ENCODE peak calls at places on chromosome 7, in four cellular contexts. One of them, this sample, is unnamed.

GRCh38 chr7:108308913-108309312 is 147.3 kb downstream of the NRCAM start:
- DNase-seq in astrocyte of the cerebellum: peak
- DNase-seq in type B pancreatic cell: no peak
- DNase-seq in endothelial cell of umbilical vein: peak
- DNase-seq in this sample: no peak

GRCh38 chr7:116713918-116714317 is 41.9 kb downstream of the MET start:
- DNase-seq in type B pancreatic cell: no peak
- DNase-seq in endothelial cell of umbilical vein: no peak
- DNase-seq in astrocyte of the cerebellum: no peak
- DNase-seq in this sample: peak

GRCh38 chr7:1586126-1586826 is 16.4 kb upstream of the PSMG3 start:
- DNase-seq in astrocyte of the cerebellum: no peak
- DNase-seq in endothelial cell of umbilical vein: no peak
- DNase-seq in type B pancreatic cell: no peak
- DNase-seq in this sample: no peak

GRCh38 chr7:132760241-132760616 is 184.0 kb upstream of the PLXNA4 start:
- DNase-seq in astrocyte of the cerebellum: no peak
- DNase-seq in endothelial cell of umbilical vein: no peak
- DNase-seq in type B pancreatic cell: no peak
- DNase-seq in this sample: no peak

GRCh38 chr7:97145068-97145467 is 27.6 kb downstream of the SDHAF3 start:
- DNase-seq in astrocyte of the cerebellum: peak
- DNase-seq in type B pancreatic cell: no peak
- DNase-seq in endothelial cell of umbilical vein: peak
- DNase-seq in this sample: no peak

GRCh38 chr7:157528785-157529341 is 192.1 kb downstream of the DNAJB6 start:
- DNase-seq in type B pancreatic cell: peak
- DNase-seq in astrocyte of the cerebellum: no peak
- DNase-seq in endothelial cell of umbilical vein: no peak
- DNase-seq in this sample: no peak

GRCh38 chr7:129829677-129830631 is 122.8 kb downstream of the UBE2H start:
- DNase-seq in type B pancreatic cell: no peak
- DNase-seq in endothelial cell of umbilical vein: peak
- DNase-seq in astrocyte of the cerebellum: peak
- DNase-seq in this sample: peak

GRCh38 chr7:44046321-44047061 is 2.0 kb downstream of the DBNL start:
- DNase-seq in type B pancreatic cell: no peak
- DNase-seq in endothelial cell of umbilical vein: no peak
- DNase-seq in astrocyte of the cerebellum: no peak
- DNase-seq in this sample: no peak

DNA sequence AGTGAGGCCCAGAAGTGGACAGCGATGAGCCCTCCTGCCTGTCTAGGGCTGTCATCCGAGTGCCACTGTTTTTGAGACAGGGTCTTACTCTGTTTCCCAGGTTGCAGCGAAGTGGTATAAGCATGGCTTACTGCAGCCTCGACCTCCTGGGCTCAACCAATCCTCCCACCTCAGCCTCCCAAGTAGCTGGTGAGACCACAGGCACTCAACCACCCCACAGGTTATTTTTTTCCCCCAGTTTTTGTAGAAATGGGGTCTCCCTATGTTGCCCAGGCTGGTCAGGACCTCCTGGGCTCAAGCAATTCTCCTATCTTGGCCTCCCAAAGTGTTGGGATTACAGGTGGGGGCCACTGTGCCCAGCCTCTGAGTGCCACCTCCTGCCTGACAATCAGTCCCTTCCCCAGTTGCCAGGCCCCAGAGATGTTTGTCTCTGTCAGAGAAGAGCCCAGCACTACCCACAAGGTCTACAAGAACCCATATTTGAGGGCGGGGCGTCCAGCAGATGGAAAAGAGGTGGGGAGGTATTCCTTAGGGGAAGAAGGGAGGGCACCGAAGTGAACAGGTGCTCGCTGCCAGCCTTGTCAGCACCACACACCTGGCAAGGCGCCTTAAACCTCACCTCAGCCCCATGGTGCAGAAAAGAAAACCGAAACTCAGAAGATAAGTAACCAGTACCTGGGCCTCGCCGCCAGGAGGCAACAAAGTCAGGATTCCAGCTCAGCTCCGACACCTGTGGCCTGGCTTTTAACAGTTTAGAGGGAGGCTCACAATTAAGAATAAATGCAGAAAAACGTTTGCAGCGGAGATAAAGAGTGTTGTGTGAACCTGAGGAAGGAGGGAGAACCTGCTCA is 77.4 kb upstream of the ANLN start:
- DNase-seq in type B pancreatic cell: no peak
- DNase-seq in astrocyte of the cerebellum: no peak
- DNase-seq in endothelial cell of umbilical vein: no peak
- DNase-seq in this sample: no peak
- TF ChIP-seq CTCF in type B pancreatic cell: peak
- TF ChIP-seq CTCF in astrocyte of the cerebellum: peak
- TF ChIP-seq CTCF in endothelial cell of umbilical vein: no peak
- TF ChIP-seq CTCF in this sample: no peak

GRCh38 chr7:54678763-54679396 is 80.1 kb downstream of the SEC61G start:
- DNase-seq in type B pancreatic cell: no peak
- DNase-seq in endothelial cell of umbilical vein: no peak
- DNase-seq in astrocyte of the cerebellum: no peak
- DNase-seq in this sample: no peak
- TF ChIP-seq CTCF in type B pancreatic cell: peak
- TF ChIP-seq CTCF in endothelial cell of umbilical vein: no peak
- TF ChIP-seq CTCF in astrocyte of the cerebellum: no peak
- TF ChIP-seq CTCF in this sample: no peak

GRCh38 chr7:90412458-90413184 is 9.4 kb downstream of the CLDN12 start:
- DNase-seq in astrocyte of the cerebellum: no peak
- DNase-seq in type B pancreatic cell: no peak
- DNase-seq in endothelial cell of umbilical vein: no peak
- DNase-seq in this sample: no peak
- TF ChIP-seq CTCF in astrocyte of the cerebellum: peak
- TF ChIP-seq CTCF in type B pancreatic cell: peak
- TF ChIP-seq CTCF in endothelial cell of umbilical vein: no peak
- TF ChIP-seq CTCF in this sample: peak

DNA sequence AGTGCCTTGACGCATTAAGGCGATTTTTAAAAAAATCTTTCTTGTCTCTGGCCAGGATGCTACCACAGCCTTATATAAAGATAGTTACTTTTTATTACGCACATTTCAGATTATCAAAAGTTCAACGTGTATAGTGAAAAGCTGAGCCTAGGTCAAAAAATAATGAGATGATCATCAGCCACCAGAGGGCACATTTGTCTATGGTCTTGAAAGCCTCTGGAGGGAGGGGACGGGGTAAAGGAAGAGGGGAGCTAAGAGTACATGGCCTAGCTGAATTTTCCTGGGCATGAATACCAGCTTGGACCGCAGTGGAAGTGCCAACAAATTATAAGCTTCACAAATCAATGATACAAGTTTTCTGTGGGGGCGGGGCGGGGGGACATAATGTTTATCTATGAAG is 285.9 kb upstream of the SMIM30 start:
- DNase-seq in type B pancreatic cell: no peak
- DNase-seq in endothelial cell of umbilical vein: no peak
- DNase-seq in astrocyte of the cerebellum: no peak
- DNase-seq in this sample: no peak
- TF ChIP-seq CTCF in type B pancreatic cell: peak
- TF ChIP-seq CTCF in endothelial cell of umbilical vein: no peak
- TF ChIP-seq CTCF in astrocyte of the cerebellum: peak
- TF ChIP-seq CTCF in this sample: peak

DNA sequence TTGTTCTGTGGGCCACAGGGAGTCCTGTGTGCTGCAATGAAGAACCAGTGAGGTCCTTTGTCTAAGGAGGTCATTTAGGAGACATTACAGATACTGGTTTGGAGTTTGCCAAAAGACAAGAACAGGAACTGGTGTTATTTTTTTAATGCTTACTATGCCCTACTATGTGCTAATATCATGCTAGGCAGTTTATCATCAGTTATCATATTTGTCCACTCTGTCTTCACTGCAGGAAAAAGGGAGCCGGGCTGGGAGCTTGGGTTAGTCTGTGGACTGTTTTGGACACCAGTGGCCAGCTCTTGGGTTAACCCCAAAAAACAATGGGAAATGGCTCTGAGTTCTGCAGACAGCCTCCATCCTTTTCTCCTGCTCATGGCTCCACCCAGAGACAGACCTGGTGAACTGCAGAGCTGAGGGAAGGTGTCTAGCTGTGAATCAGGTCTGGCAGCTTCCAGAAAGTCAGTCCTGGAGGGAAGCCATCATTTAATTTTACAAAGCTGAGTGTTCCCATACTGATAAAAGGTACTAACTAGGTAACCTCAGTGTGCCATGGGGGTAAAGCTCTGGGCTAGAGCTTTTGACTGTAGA is 101.2 kb upstream of the ZNF746 start:
- DNase-seq in type B pancreatic cell: no peak
- DNase-seq in astrocyte of the cerebellum: peak
- DNase-seq in endothelial cell of umbilical vein: peak
- DNase-seq in this sample: no peak
- TF ChIP-seq CTCF in type B pancreatic cell: peak
- TF ChIP-seq CTCF in astrocyte of the cerebellum: peak
- TF ChIP-seq CTCF in endothelial cell of umbilical vein: peak
- TF ChIP-seq CTCF in this sample: peak